ENCODE peak calls at places on chromosomes 12 and 14, in six cellular contexts. One of them, this sample, is unnamed.

GRCh38 chr12:1281683-1282366 is 290.8 kb downstream of the ERC1 start:
- DNase-seq in H1: no peak
- DNase-seq in neuronal stem cell: no peak
- DNase-seq in mesendoderm: no peak
- DNase-seq in H9: no peak
- DNase-seq in IMR-90: peak; percentile 92
- DNase-seq in this sample: peak; percentile 76

GRCh38 chr12:133203344-133204263 is 22.3 kb downstream of the ZNF268 start:
- DNase-seq in IMR-90: peak; percentile 20
- DNase-seq in mesendoderm: peak; percentile 55
- DNase-seq in H9: no peak
- DNase-seq in H1: no peak
- DNase-seq in neuronal stem cell: no peak
- DNase-seq in this sample: no peak

GRCh38 chr14:91223028-91223783 is 21.3 kb downstream of the GPR68 start:
- DNase-seq in H9: no peak
- DNase-seq in mesendoderm: no peak
- DNase-seq in neuronal stem cell: no peak
- DNase-seq in H1: no peak
- DNase-seq in IMR-90: no peak
- DNase-seq in this sample: no peak

GRCh38 chr12:94178054-94178453 is 29.7 kb downstream of the PLXNC1 start:
- DNase-seq in IMR-90: no peak
- DNase-seq in neuronal stem cell: no peak
- DNase-seq in H1: no peak
- DNase-seq in H9: no peak
- DNase-seq in mesendoderm: no peak
- DNase-seq in this sample: no peak

GRCh38 chr12:80857311-80857710 is 80.4 kb downstream of the LIN7A start:
- DNase-seq in IMR-90: peak; percentile 62
- DNase-seq in mesendoderm: no peak
- DNase-seq in neuronal stem cell: no peak
- DNase-seq in H9: no peak
- DNase-seq in H1: no peak
- DNase-seq in this sample: no peak

GRCh38 chr12:97752129-97752528 is 289.5 kb downstream of the RMST start:
- DNase-seq in neuronal stem cell: no peak
- DNase-seq in mesendoderm: no peak
- DNase-seq in IMR-90: no peak
- DNase-seq in H9: no peak
- DNase-seq in H1: no peak
- DNase-seq in this sample: no peak

GRCh38 chr12:57841445-57841844 is 5.1 kb downstream of the CTDSP2 start:
- DNase-seq in neuronal stem cell: no peak
- DNase-seq in H1: no peak
- DNase-seq in IMR-90: no peak
- DNase-seq in mesendoderm: no peak
- DNase-seq in H9: no peak
- DNase-seq in this sample: no peak

GRCh38 chr14:100662850-100663527 is 63.7 kb upstream of the DLK1 start:
- DNase-seq in neuronal stem cell: peak; percentile 74
- DNase-seq in IMR-90: peak; percentile 61
- DNase-seq in H1: no peak
- DNase-seq in H9: peak; percentile 72
- DNase-seq in mesendoderm: peak; percentile 74
- DNase-seq in this sample: peak; percentile 70

GRCh38 chr14:33876274-33876673 is 74.6 kb downstream of the EGLN3 start:
- DNase-seq in H9: no peak
- DNase-seq in mesendoderm: no peak
- DNase-seq in H1: no peak
- DNase-seq in neuronal stem cell: no peak
- DNase-seq in IMR-90: no peak
- DNase-seq in this sample: no peak

GRCh38 chr12:30694971-30695326 is 720 bp downstream of the IPO8 start:
- DNase-seq in mesendoderm: peak; percentile 67
- DNase-seq in H1: no peak
- DNase-seq in IMR-90: peak; percentile 35
- DNase-seq in neuronal stem cell: peak; percentile 8
- DNase-seq in H9: peak; percentile 67
- DNase-seq in this sample: peak; percentile 58

GRCh38 chr12:30696943-30697342 is 1.3 kb upstream of the IPO8 start:
- DNase-seq in neuronal stem cell: no peak
- DNase-seq in H9: no peak
- DNase-seq in H1: no peak
- DNase-seq in mesendoderm: no peak
- DNase-seq in IMR-90: no peak
- DNase-seq in this sample: no peak

GRCh38 chr12:30696103-30696408 is 387 bp upstream of the IPO8 start:
- DNase-seq in H1: no peak
- DNase-seq in mesendoderm: no peak
- DNase-seq in IMR-90: no peak
- DNase-seq in neuronal stem cell: no peak
- DNase-seq in H9: no peak
- DNase-seq in this sample: no peak

GRCh38 chr12:30695327-30696102 is at the start of gene IPO8:
- DNase-seq in H1: peak; percentile 86
- DNase-seq in neuronal stem cell: peak; percentile 91
- DNase-seq in IMR-90: peak; percentile 89
- DNase-seq in mesendoderm: peak; percentile 98
- DNase-seq in H9: peak; percentile 98
- DNase-seq in this sample: peak; percentile 95

DNA sequence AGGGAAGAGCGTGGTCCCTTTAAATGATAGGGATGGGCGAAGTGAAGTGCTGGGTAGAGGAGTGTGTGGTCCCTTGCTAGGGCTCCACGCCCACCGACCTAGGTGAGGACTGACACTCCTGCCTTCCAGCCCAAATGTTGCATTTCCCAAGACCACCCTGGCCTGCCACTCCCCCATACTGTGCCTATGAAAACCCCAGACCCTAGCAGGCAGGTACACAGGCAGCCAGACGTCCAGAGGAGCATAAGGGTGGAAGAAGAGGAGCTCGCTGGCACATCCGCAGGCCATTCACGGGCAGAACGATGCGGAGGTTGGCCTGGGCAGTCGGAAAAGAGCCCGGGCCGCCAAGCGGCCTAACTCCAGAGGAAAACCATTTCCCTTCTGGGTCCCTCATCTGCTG is 817 bp upstream of the IPO8 start:
- DNase-seq in mesendoderm: peak; percentile 29
- DNase-seq in IMR-90: no peak
- DNase-seq in H1: no peak
- DNase-seq in H9: peak; percentile 61
- DNase-seq in neuronal stem cell: no peak
- DNase-seq in this sample: no peak
- H3K9ac ChIP-seq in mesendoderm: no peak overlapping the region
- H3K9ac ChIP-seq in IMR-90: no peak overlapping the region
- H3K9ac ChIP-seq in H1: no peak overlapping the region
- H3K9ac ChIP-seq in H9: no peak overlapping the region
- H3K9ac ChIP-seq in neuronal stem cell: no peak overlapping the region
- H3K9ac ChIP-seq in this sample: peak overlapping the region; percentile 91

DNA sequence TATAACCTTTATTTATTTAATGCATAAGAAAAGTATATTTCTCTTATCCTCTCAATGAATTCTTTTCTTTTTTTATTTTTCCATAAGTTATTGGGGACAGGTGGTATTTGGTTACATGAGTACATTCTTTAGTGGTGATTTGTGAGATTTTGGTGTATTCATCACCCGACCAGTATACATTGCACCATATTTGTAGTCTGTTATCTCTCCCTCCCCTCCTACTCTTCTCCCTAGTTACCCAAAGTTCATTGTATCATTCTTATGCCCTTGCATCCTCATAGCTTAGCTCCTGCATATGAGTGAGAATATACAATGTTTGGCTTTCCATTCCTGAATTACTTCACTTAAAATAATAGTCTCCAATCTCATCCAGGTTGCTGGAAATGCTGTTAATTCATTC is 1900.0 kb upstream of the SEL1L start:
- DNase-seq in IMR-90: peak; percentile 72
- DNase-seq in neuronal stem cell: no peak
- DNase-seq in H9: no peak
- DNase-seq in mesendoderm: no peak
- DNase-seq in H1: no peak
- DNase-seq in this sample: no peak
- H2BK15ac ChIP-seq in IMR-90: no peak overlapping the region
- H2BK15ac ChIP-seq in neuronal stem cell: no peak overlapping the region
- H2BK15ac ChIP-seq in H9: no peak overlapping the region
- H2BK15ac ChIP-seq in mesendoderm: no peak overlapping the region
- H2BK15ac ChIP-seq in H1: no peak overlapping the region
- H2BK15ac ChIP-seq in this sample: no peak overlapping the region

GRCh38 chr14:69077841-69078240 is 75.1 kb downstream of the DCAF5 start:
- DNase-seq in neuronal stem cell: no peak
- DNase-seq in H1: no peak
- DNase-seq in IMR-90: peak; percentile 92
- DNase-seq in H9: no peak
- DNase-seq in mesendoderm: peak; percentile 53
- DNase-seq in this sample: peak; percentile 87
- H3K4me2 ChIP-seq in neuronal stem cell: no peak overlapping the region
- H3K4me2 ChIP-seq in H1: no peak overlapping the region
- H3K4me2 ChIP-seq in IMR-90: peak overlapping the region; percentile 67
- H3K4me2 ChIP-seq in H9: no peak overlapping the region
- H3K4me2 ChIP-seq in mesendoderm: no peak overlapping the region
- H3K4me2 ChIP-seq in this sample: no peak overlapping the region

GRCh38 chr12:48680861-48681260 is 1.2 kb downstream of the KANSL2 start:
- DNase-seq in H9: no peak
- DNase-seq in H1: no peak
- DNase-seq in mesendoderm: no peak
- DNase-seq in neuronal stem cell: no peak
- DNase-seq in IMR-90: no peak
- DNase-seq in this sample: no peak
- H3K9ac ChIP-seq in H9: peak overlapping the region; percentile 98
- H3K9ac ChIP-seq in H1: peak overlapping the region; percentile 95
- H3K9ac ChIP-seq in mesendoderm: peak overlapping the region; percentile 94
- H3K9ac ChIP-seq in neuronal stem cell: no peak overlapping the region
- H3K9ac ChIP-seq in IMR-90: peak overlapping the region; percentile 97
- H3K9ac ChIP-seq in this sample: peak overlapping the region; percentile 94

DNA sequence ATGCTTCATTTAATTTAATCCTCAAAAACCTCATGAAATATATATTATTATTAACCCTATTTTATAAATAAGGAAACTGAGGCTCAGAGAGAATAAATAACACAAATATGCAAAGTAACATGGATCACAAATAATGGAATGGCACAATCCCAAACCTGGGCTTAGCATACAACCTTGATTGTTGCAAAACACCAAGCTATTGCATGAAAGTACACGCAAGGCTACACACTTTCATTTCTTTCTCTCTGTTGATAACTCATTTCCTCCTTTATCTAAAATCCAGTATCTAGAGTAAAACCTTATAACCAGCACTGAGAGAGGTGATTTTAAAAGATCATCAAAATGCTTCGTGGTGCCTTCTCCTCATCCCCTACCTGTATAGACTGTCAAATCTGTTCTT is 2.8 kb upstream of the DAAM1 start:
- DNase-seq in IMR-90: no peak
- DNase-seq in H1: no peak
- DNase-seq in mesendoderm: no peak
- DNase-seq in neuronal stem cell: no peak
- DNase-seq in H9: no peak
- DNase-seq in this sample: no peak
- H2BK15ac ChIP-seq in IMR-90: no peak overlapping the region
- H2BK15ac ChIP-seq in H1: no peak overlapping the region
- H2BK15ac ChIP-seq in mesendoderm: no peak overlapping the region
- H2BK15ac ChIP-seq in neuronal stem cell: no peak overlapping the region
- H2BK15ac ChIP-seq in H9: no peak overlapping the region
- H2BK15ac ChIP-seq in this sample: no peak overlapping the region

GRCh38 chr12:15931590-15932053 is 20.5 kb downstream of the DERA start:
- DNase-seq in neuronal stem cell: no peak
- DNase-seq in IMR-90: no peak
- DNase-seq in H9: no peak
- DNase-seq in H1: no peak
- DNase-seq in mesendoderm: peak; percentile 68
- DNase-seq in this sample: no peak
- H3K4me2 ChIP-seq in neuronal stem cell: no peak overlapping the region
- H3K4me2 ChIP-seq in IMR-90: no peak overlapping the region
- H3K4me2 ChIP-seq in H9: no peak overlapping the region
- H3K4me2 ChIP-seq in H1: no peak overlapping the region
- H3K4me2 ChIP-seq in mesendoderm: no peak overlapping the region
- H3K4me2 ChIP-seq in this sample: no peak overlapping the region

GRCh38 chr14:21536395-21537087 is 10.4 kb upstream of the SALL2 start:
- DNase-seq in H9: peak; percentile 56
- DNase-seq in IMR-90: no peak
- DNase-seq in H1: no peak
- DNase-seq in neuronal stem cell: peak; percentile 72
- DNase-seq in mesendoderm: peak; percentile 64
- DNase-seq in this sample: no peak
- H3K9ac ChIP-seq in H9: peak overlapping the region; percentile 82
- H3K9ac ChIP-seq in IMR-90: no peak overlapping the region
- H3K9ac ChIP-seq in H1: peak overlapping the region; percentile 91
- H3K9ac ChIP-seq in neuronal stem cell: peak overlapping the region; percentile 97
- H3K9ac ChIP-seq in mesendoderm: peak overlapping the region; percentile 66
- H3K9ac ChIP-seq in this sample: peak overlapping the region; percentile 24

GRCh38 chr12:122333142-122334087 is 67.1 kb upstream of the VPS33A start:
- DNase-seq in IMR-90: no peak
- DNase-seq in H1: no peak
- DNase-seq in neuronal stem cell: no peak
- DNase-seq in H9: no peak
- DNase-seq in mesendoderm: no peak
- DNase-seq in this sample: no peak
- H2BK15ac ChIP-seq in IMR-90: no peak overlapping the region
- H2BK15ac ChIP-seq in H1: no peak overlapping the region
- H2BK15ac ChIP-seq in neuronal stem cell: no peak overlapping the region
- H2BK15ac ChIP-seq in H9: no peak overlapping the region
- H2BK15ac ChIP-seq in mesendoderm: no peak overlapping the region
- H2BK15ac ChIP-seq in this sample: no peak overlapping the region